ENCODE peak calls at places on chromosomes 2 and 18, in ten cellular contexts. C, H, J, A, Z, L, O, I, F and U are unnamed samples.

GRCh38 chr2:128710770-128711169 is 392.1 kb upstream of the HS6ST1 start:
- DNase-seq in L (no peak), O (no peak), A (no peak), Z (no peak), C (no peak), H (no peak), F (no peak), I (peak; percentile 88), J (no peak), U (no peak)

GRCh38 chr2:101140978-101141655 is 10.1 kb downstream of the TBC1D8 start:
- DNase-seq in I (no peak), O (no peak), H (no peak), C (no peak), L (no peak), F (peak; percentile 59), Z (no peak), A (no peak), J (no peak), U (no peak)

GRCh38 chr18:50038448-50038847 is 156.5 kb downstream of the MYO5B start:
- DNase-seq in Z (no peak), I (no peak), A (no peak), L (no peak), C (no peak), H (no peak), J (peak; percentile 15), F (peak; percentile 37), O (no peak), U (no peak)

GRCh38 chr18:75071866-75072671 is 136.9 kb downstream of the PTGR3 start:
- DNase-seq in A (no peak), Z (no peak), C (peak; percentile 56), O (no peak), H (no peak), J (no peak), L (no peak), F (no peak), I (no peak), U (no peak)

GRCh38 chr2:209525336-209525735 is 101.5 kb downstream of the MAP2 start:
- DNase-seq in F (peak; percentile 41), H (no peak), L (no peak), A (no peak), O (no peak), C (no peak), I (no peak), J (no peak), Z (no peak), U (no peak)

GRCh38 chr2:230714122-230714453 is 1.4 kb downstream of the CAB39 start:
- DNase-seq in Z (no peak), C (no peak), J (peak; percentile 60), I (peak; percentile 58), A (no peak), F (peak; percentile 87), O (no peak), H (no peak), L (no peak), U (peak; percentile 21)

GRCh38 chr2:163735692-163736432 is at the start of gene FIGN:
- DNase-seq in A (peak; percentile 67), C (peak; percentile 86), O (peak; percentile 77), Z (peak; percentile 61), L (peak; percentile 85), H (peak; percentile 76), F (peak; percentile 90), I (no peak), J (no peak), U (peak; percentile 65)

GRCh38 chr2:25497229-25497861 is 155.6 kb upstream of the DNMT3A start:
- DNase-seq in C (no peak), J (no peak), A (no peak), H (no peak), I (no peak), O (no peak), Z (no peak), F (no peak), L (no peak), U (no peak)

DNA sequence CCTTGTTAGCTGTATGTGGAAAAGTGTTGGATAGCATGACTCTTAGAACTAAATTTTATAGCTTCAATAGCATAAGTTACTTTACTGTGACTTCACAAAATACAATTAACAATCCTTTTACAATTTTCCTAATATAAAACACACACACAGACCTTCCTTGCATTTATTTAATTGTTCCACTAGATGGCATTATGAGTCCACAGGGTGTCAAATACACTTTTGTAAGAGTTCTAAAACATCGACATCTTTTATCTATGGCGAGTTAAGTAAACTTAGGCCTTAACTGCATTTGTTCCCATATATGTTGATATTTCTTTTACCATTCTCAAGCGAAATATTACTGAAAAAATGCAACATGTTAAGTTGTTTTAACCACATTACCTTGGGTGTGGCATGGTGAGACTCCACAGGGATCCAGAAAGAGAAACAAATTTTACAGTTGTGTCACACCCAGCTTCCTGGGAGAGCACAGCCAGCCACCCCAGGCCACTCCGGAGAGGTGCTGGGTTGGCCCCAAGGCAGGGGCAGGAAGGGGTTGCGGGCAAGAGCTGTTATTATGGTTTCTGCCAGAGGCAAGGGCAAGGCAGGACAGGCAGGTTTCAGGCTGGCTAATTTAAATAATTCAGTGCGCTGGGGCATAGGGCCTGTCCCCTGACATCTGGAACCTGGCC is 312.4 kb upstream of the MC4R start:
- DNase-seq in O (no peak), I (no peak), A (no peak), C (no peak), L (no peak), F (peak; percentile 58), Z (no peak), J (no peak), H (no peak), U (no peak)
- TF ChIP-seq CTCF in O (peak; percentile 78), I (peak; percentile 45), A (peak; percentile 77), C (peak; percentile 63), L (no peak), F (peak; percentile 46), Z (peak; percentile 32), J (peak; percentile 34), H (peak; percentile 44), U (peak; percentile 41)

DNA sequence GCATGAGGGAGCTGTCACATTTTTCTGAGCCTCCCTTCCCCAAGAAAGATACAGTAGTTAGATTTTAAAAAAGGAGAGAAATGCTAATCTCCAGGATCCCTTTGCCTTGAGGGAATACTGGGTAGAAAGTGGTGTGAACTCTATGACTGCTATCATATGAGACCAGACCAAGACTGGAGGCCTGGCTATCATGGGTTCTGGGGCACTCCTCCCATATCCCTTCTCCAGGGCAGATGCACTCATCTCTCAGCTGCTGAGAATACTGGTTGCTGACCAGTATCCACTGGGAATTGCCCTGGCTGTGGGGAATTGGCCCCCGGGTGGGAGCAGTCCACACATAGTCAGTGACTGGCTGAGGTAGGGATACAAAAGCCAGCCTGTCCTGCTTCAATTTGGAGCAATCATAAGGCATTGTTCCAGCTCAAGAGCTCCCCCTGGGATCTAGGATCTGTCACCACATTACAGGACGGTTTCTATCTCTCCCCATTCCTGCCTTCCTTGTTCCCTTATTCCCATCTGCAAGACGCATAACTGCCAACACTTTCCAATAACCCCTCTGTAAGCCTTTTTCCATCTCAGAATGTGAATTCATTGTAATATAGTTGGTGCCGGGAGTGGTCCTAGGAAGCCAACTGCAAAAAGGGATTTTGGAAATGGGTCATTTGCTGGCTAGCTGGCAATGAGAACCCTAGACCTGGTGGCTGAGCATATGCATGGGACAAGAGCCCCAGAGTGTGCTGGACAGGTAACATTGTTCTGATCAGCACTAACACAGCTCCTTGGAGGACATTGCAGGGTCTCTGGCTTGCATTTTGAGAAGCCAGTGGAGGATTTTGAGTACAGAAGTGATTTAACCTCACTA is 35.4 kb upstream of the REEP1 start:
- DNase-seq in J (peak; percentile 35), I (peak; percentile 18), F (peak; percentile 69), H (no peak), A (peak; percentile 44), C (no peak), Z (no peak), L (no peak), O (no peak), U (peak; percentile 65)
- TF ChIP-seq CTCF in J (peak; percentile 41), I (peak; percentile 53), F (peak; percentile 74), H (peak; percentile 47), A (peak; percentile 77), C (peak; percentile 57), Z (peak; percentile 31), L (no peak), O (peak; percentile 69), U (peak; percentile 65)

GRCh38 chr2:96239745-96240264 is 26.0 kb downstream of the TMEM127 start:
- DNase-seq in A (no peak), C (no peak), I (no peak), Z (no peak), J (no peak), F (no peak), L (no peak), H (no peak), O (no peak), U (no peak)

GRCh38 chr2:96241901-96242611 is 23.7 kb downstream of the TMEM127 start:
- DNase-seq in O (no peak), L (no peak), F (peak; percentile 92), J (peak; percentile 89), A (no peak), I (peak; percentile 91), C (no peak), H (no peak), Z (no peak), U (no peak)

GRCh38 chr2:96240341-96241038 is 25.3 kb downstream of the TMEM127 start:
- DNase-seq in H (no peak), F (no peak), A (no peak), J (no peak), C (no peak), L (no peak), Z (no peak), I (no peak), O (no peak), U (no peak)

GRCh38 chr2:96239091-96239490 is 26.7 kb downstream of the TMEM127 start:
- DNase-seq in F (no peak), C (no peak), Z (no peak), A (no peak), H (no peak), O (no peak), J (no peak), L (no peak), I (no peak), U (no peak)

DNA sequence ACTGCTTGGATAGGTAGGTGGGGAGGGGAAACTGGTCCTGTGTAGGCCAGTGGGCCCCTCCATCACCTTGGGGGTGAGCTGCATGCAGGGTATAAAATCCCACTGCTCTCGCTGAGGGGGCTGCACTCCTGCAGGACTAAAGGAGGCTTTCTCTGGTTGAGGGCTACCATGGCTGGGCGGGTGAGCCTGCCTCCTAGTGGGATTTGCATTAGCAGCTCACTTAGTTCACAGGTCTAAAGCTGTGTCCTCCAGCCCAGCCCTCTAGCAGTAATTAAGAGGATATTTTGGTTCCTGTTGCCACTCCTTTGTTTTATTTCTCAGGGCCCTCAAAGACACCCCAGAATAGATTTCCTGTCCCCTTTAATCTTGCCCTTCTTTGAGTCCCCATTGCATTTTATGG is 24.6 kb downstream of the TMEM127 start:
- DNase-seq in J (peak; percentile 40), C (no peak), A (no peak), F (no peak), I (peak; percentile 18), Z (no peak), L (no peak), H (no peak), O (no peak), U (no peak)
- TF ChIP-seq CTCF in J (no peak), C (no peak), A (no peak), F (no peak), I (no peak), Z (no peak), L (no peak), H (no peak), O (no peak), U (no peak)

GRCh38 chr2:64145760-64146159 is 1.5 kb upstream of the PELI1 start:
- DNase-seq in H (no peak), Z (no peak), A (no peak), C (no peak), J (no peak), I (no peak), F (no peak), L (no peak), O (no peak), U (no peak)

GRCh38 chr2:64143154-64144056 is 815 bp downstream of the PELI1 start:
- DNase-seq in F (peak; percentile 59), I (peak; percentile 18), J (peak; percentile 57), O (peak; percentile 52), A (no peak), H (no peak), C (peak; percentile 74), Z (no peak), L (peak; percentile 51), U (peak; percentile 29)

GRCh38 chr2:64145119-64145518 is 899 bp upstream of the PELI1 start:
- DNase-seq in Z (no peak), A (no peak), H (no peak), F (no peak), O (no peak), C (no peak), L (no peak), I (no peak), J (no peak), U (no peak)

GRCh38 chr2:64142817-64143153 is 1.4 kb downstream of the PELI1 start:
- DNase-seq in I (no peak), J (no peak), F (no peak), H (no peak), O (no peak), A (no peak), C (no peak), L (no peak), Z (no peak), U (no peak)

GRCh38 chr2:64144057-64145013 is at the start of gene PELI1:
- DNase-seq in C (peak; percentile 97), I (peak; percentile 96), L (peak; percentile 95), J (peak; percentile 99), Z (peak; percentile 95), A (peak; percentile 95), H (peak; percentile 98), F (peak; percentile 99), O (peak; percentile 94), U (peak; percentile 99)
- TF ChIP-seq CTCF in C (peak; percentile 44), I (no peak), L (no peak), J (peak; percentile 26), Z (peak; percentile 40), A (no peak), H (no peak), F (no peak), O (peak; percentile 56), U (peak; percentile 21)